ENCODE peak calls at places on chromosomes 11 and 22, in nine cellular contexts. A, L, C, E, M, V, U, K and Z are unnamed samples. For H3K36me3, the result is how much of the 10 kb centered on the place peaks cover.

GRCh38 chr22:24994070-24994763 is 41.7 kb downstream of the KIAA1671 start:
- DNase-seq in C (no peak), K (peak), A (no peak), M (peak), V (peak), U (no peak), L (no peak), E (no peak), Z (peak)

GRCh38 chr11:66846671-66847091 is 3.4 kb downstream of the RCE1 start:
- DNase-seq in E (no peak), K (no peak), M (peak), C (peak), A (no peak), L (no peak), V (peak), U (no peak), Z (no peak)

GRCh38 chr11:34204396-34205279 is 99.2 kb downstream of the NAT10 start:
- DNase-seq in U (peak), E (no peak), K (no peak), M (peak), C (no peak), V (peak), A (no peak), L (no peak), Z (peak)

GRCh38 chr11:116148056-116148455 is 624.7 kb downstream of the BUD13 start:
- DNase-seq in A (no peak), K (peak), C (no peak), L (no peak), U (no peak), V (no peak), E (no peak), M (no peak), Z (no peak)

GRCh38 chr11:75771646-75772410 is 3.2 kb downstream of the DGAT2 start:
- DNase-seq in M (no peak), A (no peak), K (no peak), U (no peak), E (no peak), C (no peak), L (no peak), V (peak), Z (no peak)

GRCh38 chr11:30445056-30445455 is 122.2 kb downstream of the ARL14EP start:
- DNase-seq in L (no peak), E (no peak), V (no peak), U (no peak), C (no peak), K (peak), M (no peak), A (no peak), Z (no peak)

GRCh38 chr11:33376331-33377099 is 119.3 kb downstream of the HIPK3 start:
- DNase-seq in U (no peak), M (peak), A (no peak), E (no peak), K (peak), L (no peak), C (no peak), V (no peak), Z (no peak)

GRCh38 chr11:20451568-20451967 is 64.1 kb downstream of the PRMT3 start:
- DNase-seq in V (no peak), E (no peak), C (no peak), K (no peak), M (no peak), A (no peak), U (no peak), L (no peak), Z (no peak)

GRCh38 chr11:130209128-130209932 is 49.7 kb downstream of the ST14 start:
- DNase-seq in C (no peak), M (no peak), L (peak), E (no peak), K (no peak), A (no peak), U (no peak), V (no peak), Z (no peak)

GRCh38 chr11:36122715-36123114 is 166.5 kb downstream of the COMMD9 start:
- DNase-seq in A (no peak), V (peak), C (peak), U (no peak), M (no peak), E (no peak), K (no peak), L (no peak), Z (no peak)

GRCh38 chr11:115659061-115659963 is 155.1 kb upstream of the CADM1 start:
- DNase-seq in U (no peak), C (no peak), M (no peak), E (no peak), K (peak), V (no peak), L (no peak), A (no peak), Z (no peak)

GRCh38 chr11:986952-987305 is 49.6 kb downstream of the MUC6 start:
- DNase-seq in K (no peak), A (no peak), L (no peak), M (no peak), U (no peak), C (no peak), E (no peak), V (no peak), Z (no peak)

GRCh38 chr11:986270-986951 is 50.1 kb downstream of the MUC6 start:
- DNase-seq in E (no peak), K (no peak), A (no peak), U (no peak), C (no peak), M (peak), V (peak), L (no peak), Z (no peak)

GRCh38 chr11:985435-985834 is 51.1 kb downstream of the MUC6 start:
- DNase-seq in C (no peak), M (no peak), L (no peak), V (no peak), A (no peak), E (no peak), U (no peak), K (no peak), Z (no peak)

GRCh38 chr11:985848-986247 is 50.7 kb downstream of the MUC6 start:
- DNase-seq in E (no peak), A (no peak), V (no peak), K (no peak), L (no peak), M (no peak), C (no peak), U (no peak), Z (no peak)

GRCh38 chr11:987671-988070 is 48.8 kb downstream of the MUC6 start:
- DNase-seq in C (no peak), K (no peak), U (no peak), M (no peak), L (no peak), E (no peak), V (no peak), A (no peak), Z (no peak)
- H3K36me3 ChIP-seq in C (under half), K (under half), U (half or more), M (under half), L (half or more), E (under half), V (under half), A (half or more), Z (under half)

GRCh38 chr11:46721286-46721685 is 2.3 kb downstream of the F2 start:
- DNase-seq in U (no peak), A (no peak), M (no peak), K (no peak), C (no peak), L (no peak), V (no peak), E (no peak), Z (no peak)

GRCh38 chr11:46719543-46720218 is 668 bp downstream of the F2 start:
- DNase-seq in V (no peak), M (no peak), C (no peak), L (no peak), A (no peak), K (no peak), E (no peak), U (no peak), Z (no peak)

GRCh38 chr11:46718155-46719019 is 626 bp upstream of the F2 start:
- DNase-seq in C (no peak), V (peak), M (no peak), L (no peak), U (peak), A (no peak), E (no peak), K (no peak), Z (no peak)

GRCh38 chr11:46722566-46723358 is 3.7 kb downstream of the F2 start:
- DNase-seq in V (no peak), A (no peak), C (no peak), U (no peak), K (no peak), M (no peak), L (no peak), E (no peak), Z (no peak)

DNA sequence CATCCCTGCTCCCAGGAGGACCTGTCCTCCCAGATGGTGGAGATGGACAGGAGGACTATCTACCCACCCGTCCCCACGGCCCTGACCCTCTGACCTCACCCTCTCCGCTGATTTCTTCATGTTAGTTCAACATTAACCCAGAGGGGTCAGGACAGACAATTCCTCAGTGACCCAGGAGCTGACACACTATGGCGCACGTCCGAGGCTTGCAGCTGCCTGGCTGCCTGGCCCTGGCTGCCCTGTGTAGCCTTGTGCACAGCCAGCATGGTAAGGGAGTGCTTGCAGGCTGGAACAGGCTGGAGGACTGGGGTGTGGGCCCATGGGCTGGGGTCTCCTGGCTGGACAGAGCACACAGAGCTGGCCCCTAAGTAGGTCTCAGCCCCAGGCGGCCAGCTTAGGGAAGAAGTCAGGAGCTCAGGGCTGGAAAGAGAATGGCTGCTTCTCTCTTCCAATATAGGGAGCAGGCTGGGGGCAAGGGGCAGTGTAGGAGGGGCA is at the start of gene F2:
- DNase-seq in C (no peak), V (no peak), M (no peak), K (no peak), E (no peak), L (no peak), U (peak), A (no peak), Z (no peak)
- H3K4me2 ChIP-seq in C (no peak), V (peak), M (peak), K (no peak), E (no peak), L (no peak), U (peak), A (no peak), Z (no peak)

DNA sequence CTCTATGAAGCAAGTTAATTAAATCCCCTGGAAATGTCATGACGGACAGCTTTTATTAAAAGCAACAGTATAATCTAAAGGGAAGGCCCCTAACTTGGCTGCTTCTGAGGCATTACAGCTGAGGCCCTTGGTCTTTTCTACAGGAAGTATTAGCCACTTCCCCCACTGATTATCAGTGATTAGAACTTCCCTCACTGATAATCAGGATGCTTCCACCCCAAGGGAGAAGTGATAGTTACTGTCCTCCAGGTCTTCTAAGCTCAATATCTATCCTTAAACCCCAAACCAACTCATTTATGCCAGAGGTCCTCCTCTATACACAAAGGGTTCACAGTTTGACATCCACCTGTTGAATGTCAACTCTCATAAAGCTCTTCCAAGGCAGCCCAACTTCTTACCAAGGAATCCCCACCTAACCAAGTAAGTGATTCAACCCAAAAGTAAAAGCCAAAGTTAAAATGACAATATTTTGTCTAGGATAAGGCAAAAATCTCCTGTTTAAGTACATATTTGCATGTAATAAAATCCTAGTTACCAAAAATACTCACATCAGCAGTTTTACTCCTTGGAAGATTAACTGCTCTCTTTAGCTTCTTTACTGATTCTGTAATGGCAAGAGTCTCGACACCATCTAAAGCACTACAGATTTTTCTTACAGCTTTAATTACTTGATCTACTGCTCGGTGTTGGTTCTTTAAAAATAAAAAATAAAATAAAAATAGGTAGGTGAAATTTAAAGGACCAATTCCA is 58.6 kb upstream of the RPS13 start:
- DNase-seq in E (no peak), U (no peak), A (no peak), C (peak), K (no peak), L (no peak), M (no peak), V (no peak), Z (no peak)
- H3K36me3 ChIP-seq in E (under half), U (half or more), A (under half), C (under half), K (under half), L (under half), M (under half), V (under half), Z (under half)

GRCh38 chr22:18057568-18058209 is 20.1 kb upstream of the PEX26 start:
- DNase-seq in L (no peak), V (peak), K (no peak), A (no peak), U (peak), E (no peak), C (peak), M (no peak), Z (peak)

GRCh38 chr22:18059473-18059872 is 18.3 kb upstream of the PEX26 start:
- DNase-seq in A (no peak), U (no peak), V (no peak), C (no peak), E (no peak), L (no peak), K (no peak), M (no peak), Z (no peak)

GRCh38 chr22:18059991-18060390 is 17.8 kb upstream of the PEX26 start:
- DNase-seq in C (no peak), U (no peak), E (no peak), A (no peak), K (no peak), V (no peak), L (no peak), M (no peak), Z (no peak)

GRCh38 chr22:18056802-18057474 is 20.9 kb upstream of the PEX26 start:
- DNase-seq in K (no peak), A (no peak), E (no peak), U (no peak), C (no peak), M (no peak), V (no peak), L (no peak), Z (no peak)

DNA sequence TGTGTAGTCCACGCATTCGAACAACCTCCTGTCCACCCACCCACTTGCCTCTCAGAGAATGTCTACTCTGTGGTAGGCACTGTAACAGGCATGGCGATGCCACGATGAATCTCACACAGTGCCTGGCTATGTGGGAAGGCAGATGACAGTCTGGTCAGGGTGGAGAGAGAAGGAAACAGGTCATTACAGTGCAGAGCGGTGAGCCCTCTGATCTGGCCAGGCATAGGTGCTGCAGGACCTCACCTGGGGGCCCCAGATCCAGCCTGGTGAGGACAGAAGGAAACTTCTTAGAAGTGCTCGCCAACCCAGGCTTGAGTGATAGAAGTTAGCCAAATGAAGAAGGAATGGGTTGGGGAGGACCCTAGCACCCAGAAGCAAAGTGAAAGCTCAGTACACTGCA is 19.0 kb upstream of the PEX26 start:
- DNase-seq in U (no peak), E (no peak), A (no peak), M (no peak), L (no peak), V (no peak), K (no peak), C (no peak), Z (no peak)
- H3K4me2 ChIP-seq in U (peak), E (no peak), A (no peak), M (no peak), L (no peak), V (no peak), K (no peak), C (no peak), Z (no peak)

DNA sequence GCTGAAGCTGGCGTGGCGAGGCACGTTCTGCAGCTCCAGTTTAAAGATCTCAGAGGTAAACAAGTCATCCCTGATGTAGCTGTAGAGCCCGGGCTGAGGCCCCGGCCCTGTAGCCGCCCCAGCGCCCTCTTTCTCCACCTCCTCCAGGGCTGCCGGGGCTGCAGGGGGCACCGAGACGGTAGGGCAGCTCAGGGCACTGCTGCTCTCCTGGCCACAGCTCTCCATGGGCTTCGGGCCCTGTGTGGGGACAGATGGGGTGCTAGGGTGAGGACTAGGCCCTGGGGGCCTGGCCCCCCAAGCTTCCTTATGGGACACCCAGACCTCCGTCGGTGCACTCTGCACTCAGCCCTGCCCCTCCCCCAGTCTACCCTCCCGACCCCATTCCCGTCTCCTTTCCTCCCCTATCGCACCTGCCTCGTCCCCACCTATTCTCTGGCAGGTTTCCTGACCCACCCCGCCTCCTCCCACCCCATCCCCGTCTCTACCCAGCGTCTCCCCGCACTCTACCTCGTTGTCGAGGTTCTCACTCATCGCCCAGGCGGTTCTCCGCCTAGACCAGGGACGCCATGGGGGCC is 559 bp downstream of the RANBP1 start:
- DNase-seq in C (no peak), V (no peak), M (no peak), U (no peak), L (peak), A (peak), K (peak), E (no peak), Z (no peak)
- H3K36me3 ChIP-seq in C (under half), V (under half), M (under half), U (half or more), L (half or more), A (half or more), K (under half), E (under half), Z (under half)

GRCh38 chr11:17987826-17988225 is 25.0 kb downstream of the SERGEF start:
- DNase-seq in V (no peak), C (no peak), E (no peak), M (no peak), U (no peak), L (no peak), A (no peak), K (no peak), Z (no peak)

GRCh38 chr11:17983569-17983968 is 29.3 kb downstream of the SERGEF start:
- DNase-seq in L (no peak), E (no peak), V (no peak), M (no peak), U (no peak), A (no peak), C (no peak), K (no peak), Z (no peak)

GRCh38 chr11:17986007-17986710 is 26.7 kb downstream of the SERGEF start:
- DNase-seq in V (peak), K (no peak), E (no peak), U (no peak), L (no peak), C (no peak), A (no peak), M (no peak), Z (no peak)

GRCh38 chr11:17986711-17987220 is 26.1 kb downstream of the SERGEF start:
- DNase-seq in E (no peak), M (no peak), C (no peak), U (peak), A (no peak), V (no peak), L (no peak), K (no peak), Z (no peak)

DNA sequence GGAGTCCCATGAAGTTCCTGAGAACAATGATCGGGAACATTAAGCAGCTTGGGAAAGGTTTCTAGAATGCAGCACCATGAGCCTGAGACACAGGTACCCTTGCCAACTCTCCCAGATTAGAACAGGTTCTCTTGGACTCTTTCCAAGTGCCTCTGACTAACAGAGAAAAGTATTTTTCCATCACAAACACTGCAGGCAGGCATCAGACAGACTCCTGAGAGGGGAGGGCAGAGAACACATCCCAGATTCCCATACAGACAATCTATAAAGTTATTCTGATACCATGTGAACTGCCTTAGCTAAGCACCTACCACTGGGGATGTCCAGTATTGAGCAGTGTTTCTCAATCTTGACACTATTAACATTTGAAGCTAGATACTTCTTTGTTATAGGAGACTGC is 27.3 kb downstream of the SERGEF start:
- DNase-seq in U (peak), K (no peak), V (peak), C (peak), E (no peak), L (no peak), A (no peak), M (peak), Z (no peak)
- H3K4me2 ChIP-seq in U (no peak), K (no peak), V (peak), C (no peak), E (no peak), L (no peak), A (no peak), M (no peak), Z (peak)

GRCh38 chr11:62567018-62567633 is 6.6 kb downstream of the EEF1G start:
- DNase-seq in U (no peak), L (no peak), C (no peak), M (no peak), V (no peak), K (no peak), E (no peak), A (no peak), Z (no peak)
- H3K36me3 ChIP-seq in U (half or more), L (half or more), C (under half), M (half or more), V (half or more), K (under half), E (half or more), A (half or more), Z (under half)

GRCh38 chr22:18109410-18110193 is 1.0 kb upstream of the TUBA8 start:
- DNase-seq in M (no peak), E (no peak), C (peak), V (no peak), U (no peak), L (no peak), A (no peak), K (no peak), Z (no peak)
- H3K4me2 ChIP-seq in M (no peak), E (peak), C (peak), V (peak), U (peak), L (no peak), A (peak), K (peak), Z (peak)

DNA sequence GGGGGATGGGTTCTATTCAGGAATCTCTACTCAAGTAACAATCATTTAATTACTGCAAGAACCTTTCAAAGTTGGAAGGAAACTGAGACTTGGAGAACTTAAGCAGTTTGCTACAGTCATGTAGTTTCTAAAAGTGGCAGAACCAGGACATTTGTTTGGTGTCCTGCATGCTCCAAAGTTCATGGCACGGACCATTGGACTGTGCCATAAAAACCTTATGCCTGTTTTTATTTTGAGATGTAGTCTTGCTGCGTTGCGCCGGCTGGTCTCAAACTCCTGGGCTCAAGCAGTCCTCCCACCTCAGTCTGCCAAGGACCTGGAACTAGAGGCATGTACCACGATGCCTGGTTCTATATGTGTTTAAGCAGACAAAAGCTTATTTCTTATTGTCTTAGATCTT is 18.6 kb upstream of the AIFM3 start:
- DNase-seq in L (no peak), M (no peak), C (no peak), V (no peak), A (no peak), U (no peak), E (no peak), K (no peak), Z (no peak)
- H3K36me3 ChIP-seq in L (half or more), M (under half), C (under half), V (under half), A (half or more), U (under half), E (under half), K (under half), Z (under half)